ENCODE peak calls at places on chromosome 4, in five cellular contexts. N is NCI-H446; I is NCI-H1417; U is activated CD4-positive, alpha-beta T cell treated with anti-CD3 and anti-CD28 coated beads, Interleukin-2, amount 50 U/mL, for 4 hours; K is D341Med. J is an unnamed sample.
A peak's percentile ranks its signal among the peaks of the same experiment; 100 is the strongest.

GRCh38 chr4:40395166-40395900 is 60.2 kb downstream of the CHRNA9 start:
- DNase-seq in I (no peak), N (no peak), U (no peak), K (no peak), J (no peak)

GRCh38 chr4:79250887-79251286 is 75.0 kb downstream of the NAA11 start:
- DNase-seq in U (no peak), I (no peak), K (no peak), N (no peak), J (no peak)

GRCh38 chr4:7654550-7655266 is 220.0 kb upstream of the PSAPL1 start:
- DNase-seq in N (no peak), K (no peak), I (no peak), U (no peak), J (no peak)

GRCh38 chr4:154406022-154406835 is 85.4 kb downstream of the DCHS2 start:
- DNase-seq in K (no peak), I (no peak), N (no peak), U (no peak), J (no peak)

GRCh38 chr4:163350672-163351071 is 7.0 kb downstream of the NPY5R start:
- DNase-seq in N (no peak), U (no peak), I (no peak), K (no peak), J (peak; percentile 52)

GRCh38 chr4:168710353-168710946 is 213.6 kb downstream of the PALLD start:
- DNase-seq in I (no peak), K (peak; percentile 30), N (peak; percentile 28), U (no peak), J (peak; percentile 74)

GRCh38 chr4:118935819-118936218 is 47.2 kb downstream of the SYNPO2 start:
- DNase-seq in K (no peak), I (no peak), U (no peak), N (no peak), J (no peak)

GRCh38 chr4:181693517-181693916 is 549.7 kb upstream of the TENM3 start:
- DNase-seq in U (no peak), K (no peak), N (no peak), I (no peak), J (no peak)

GRCh38 chr4:1809754-1810502 is 16.8 kb downstream of the FGFR3 start:
- DNase-seq in N (no peak), U (peak; percentile 54), K (peak; percentile 94), I (peak; percentile 28), J (peak; percentile 48)

GRCh38 chr4:2408401-2408958 is 10.0 kb downstream of the ZFYVE28 start:
- DNase-seq in K (no peak), U (no peak), N (no peak), I (no peak), J (no peak)

GRCh38 chr4:27604692-27605091 is 744.1 kb downstream of the STIM2 start:
- DNase-seq in U (no peak), K (no peak), N (no peak), I (no peak), J (no peak)

GRCh38 chr4:169009281-169010124 is 552 bp downstream of the CBR4 start:
- DNase-seq in N (no peak), K (peak; percentile 66), U (peak; percentile 40), I (peak; percentile 85), J (peak; percentile 50)